ENCODE peak calls at places on chromosome 1, in ten cellular contexts. One of them, this sample, is unnamed.

GRCh38 chr1:31748265-31748859 is 15.8 kb downstream of the ADGRB2 start:
- DNase-seq in iPS DF 6.9: no peak
- DNase-seq in mammary epithelial cell: no peak
- DNase-seq in brain microvascular endothelial cell: no peak
- DNase-seq in SK-N-MC: no peak
- DNase-seq in breast epithelium: no peak
- DNase-seq in HCT116: no peak
- DNase-seq in Panc1: no peak
- DNase-seq in small intestine: no peak
- DNase-seq in CD8-positive, alpha-beta memory T cell: no peak
- DNase-seq in this sample: no peak

GRCh38 chr1:242718967-242719366 is 194.5 kb upstream of the PLD5 start:
- DNase-seq in iPS DF 6.9: no peak
- DNase-seq in mammary epithelial cell: no peak
- DNase-seq in brain microvascular endothelial cell: no peak
- DNase-seq in SK-N-MC: no peak
- DNase-seq in breast epithelium: no peak
- DNase-seq in HCT116: no peak
- DNase-seq in Panc1: no peak
- DNase-seq in small intestine: no peak
- DNase-seq in CD8-positive, alpha-beta memory T cell: no peak
- DNase-seq in this sample: no peak

GRCh38 chr1:235858784-235859183 is 7.9 kb downstream of the LYST start:
- DNase-seq in iPS DF 6.9: no peak
- DNase-seq in mammary epithelial cell: no peak
- DNase-seq in brain microvascular endothelial cell: no peak
- DNase-seq in SK-N-MC: no peak
- DNase-seq in breast epithelium: no peak
- DNase-seq in HCT116: no peak
- DNase-seq in Panc1: no peak
- DNase-seq in small intestine: no peak
- DNase-seq in CD8-positive, alpha-beta memory T cell: no peak
- DNase-seq in this sample: no peak

GRCh38 chr1:42178249-42178648 is 13.7 kb upstream of the GUCA2A start:
- DNase-seq in iPS DF 6.9: no peak
- DNase-seq in mammary epithelial cell: no peak
- DNase-seq in brain microvascular endothelial cell: peak
- DNase-seq in SK-N-MC: no peak
- DNase-seq in breast epithelium: no peak
- DNase-seq in HCT116: no peak
- DNase-seq in Panc1: no peak
- DNase-seq in small intestine: no peak
- DNase-seq in CD8-positive, alpha-beta memory T cell: no peak
- DNase-seq in this sample: no peak

GRCh38 chr1:157113116-157113515 is 13.5 kb upstream of the ETV3L start:
- DNase-seq in iPS DF 6.9: no peak
- DNase-seq in mammary epithelial cell: no peak
- DNase-seq in brain microvascular endothelial cell: no peak
- DNase-seq in SK-N-MC: no peak
- DNase-seq in breast epithelium: peak
- DNase-seq in HCT116: no peak
- DNase-seq in Panc1: no peak
- DNase-seq in small intestine: no peak
- DNase-seq in CD8-positive, alpha-beta memory T cell: no peak
- DNase-seq in this sample: no peak

GRCh38 chr1:109717729-109718128 is 5.7 kb downstream of the GSTM5 start:
- DNase-seq in iPS DF 6.9: no peak
- DNase-seq in mammary epithelial cell: peak
- DNase-seq in brain microvascular endothelial cell: no peak
- DNase-seq in SK-N-MC: no peak
- DNase-seq in breast epithelium: no peak
- DNase-seq in HCT116: no peak
- DNase-seq in Panc1: no peak
- DNase-seq in small intestine: no peak
- DNase-seq in CD8-positive, alpha-beta memory T cell: no peak
- DNase-seq in this sample: peak

GRCh38 chr1:1462318-1462966 is 9.1 kb upstream of the ATAD3B start:
- DNase-seq in iPS DF 6.9: no peak
- DNase-seq in mammary epithelial cell: peak
- DNase-seq in brain microvascular endothelial cell: no peak
- DNase-seq in SK-N-MC: no peak
- DNase-seq in breast epithelium: no peak
- DNase-seq in HCT116: no peak
- DNase-seq in Panc1: no peak
- DNase-seq in small intestine: no peak
- DNase-seq in CD8-positive, alpha-beta memory T cell: peak
- DNase-seq in this sample: no peak

GRCh38 chr1:244967159-244967558 is 102.8 kb upstream of the HNRNPU start:
- DNase-seq in iPS DF 6.9: no peak
- DNase-seq in mammary epithelial cell: no peak
- DNase-seq in brain microvascular endothelial cell: no peak
- DNase-seq in SK-N-MC: no peak
- DNase-seq in breast epithelium: no peak
- DNase-seq in HCT116: no peak
- DNase-seq in Panc1: no peak
- DNase-seq in small intestine: no peak
- DNase-seq in CD8-positive, alpha-beta memory T cell: no peak
- DNase-seq in this sample: no peak

GRCh38 chr1:40385437-40386310 is 12.1 kb downstream of the SMAP2 start:
- DNase-seq in iPS DF 6.9: no peak
- DNase-seq in mammary epithelial cell: no peak
- DNase-seq in brain microvascular endothelial cell: no peak
- DNase-seq in SK-N-MC: no peak
- DNase-seq in breast epithelium: no peak
- DNase-seq in HCT116: no peak
- DNase-seq in Panc1: no peak
- DNase-seq in small intestine: peak
- DNase-seq in CD8-positive, alpha-beta memory T cell: peak
- DNase-seq in this sample: no peak

GRCh38 chr1:40384887-40385286 is 11.4 kb downstream of the SMAP2 start:
- DNase-seq in iPS DF 6.9: no peak
- DNase-seq in mammary epithelial cell: no peak
- DNase-seq in brain microvascular endothelial cell: no peak
- DNase-seq in SK-N-MC: no peak
- DNase-seq in breast epithelium: no peak
- DNase-seq in HCT116: no peak
- DNase-seq in Panc1: no peak
- DNase-seq in small intestine: no peak
- DNase-seq in CD8-positive, alpha-beta memory T cell: no peak
- DNase-seq in this sample: no peak

GRCh38 chr1:40386796-40387195 is 13.3 kb downstream of the SMAP2 start:
- DNase-seq in iPS DF 6.9: no peak
- DNase-seq in mammary epithelial cell: no peak
- DNase-seq in brain microvascular endothelial cell: no peak
- DNase-seq in SK-N-MC: no peak
- DNase-seq in breast epithelium: no peak
- DNase-seq in HCT116: no peak
- DNase-seq in Panc1: no peak
- DNase-seq in small intestine: no peak
- DNase-seq in CD8-positive, alpha-beta memory T cell: no peak
- DNase-seq in this sample: no peak

GRCh38 chr1:40384413-40384762 is 10.9 kb downstream of the SMAP2 start:
- DNase-seq in iPS DF 6.9: no peak
- DNase-seq in mammary epithelial cell: no peak
- DNase-seq in brain microvascular endothelial cell: no peak
- DNase-seq in SK-N-MC: no peak
- DNase-seq in breast epithelium: no peak
- DNase-seq in HCT116: no peak
- DNase-seq in Panc1: no peak
- DNase-seq in small intestine: no peak
- DNase-seq in CD8-positive, alpha-beta memory T cell: no peak
- DNase-seq in this sample: no peak

DNA sequence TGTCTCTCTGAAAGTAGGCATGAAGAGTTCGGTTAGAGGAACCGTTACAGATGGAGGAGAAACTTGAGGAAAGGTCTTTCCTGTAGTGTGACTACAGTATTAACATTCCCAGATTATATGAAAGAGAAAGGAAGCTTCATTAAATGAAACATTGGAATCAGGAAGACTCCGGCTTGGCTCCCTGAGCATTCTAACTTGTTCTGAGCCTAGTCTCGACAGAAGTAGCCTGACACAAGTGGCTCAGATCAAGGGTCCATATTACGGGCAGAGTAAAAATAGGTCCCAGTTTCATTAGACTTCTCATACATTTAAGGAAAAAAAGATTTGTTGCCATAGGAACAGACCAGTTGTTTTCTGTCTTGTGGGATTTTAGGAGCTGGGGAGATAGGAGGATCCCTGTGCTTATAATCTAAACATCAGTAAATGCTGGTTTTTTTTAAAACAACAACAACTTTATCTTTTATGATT is 12.8 kb downstream of the SMAP2 start:
- DNase-seq in iPS DF 6.9: no peak
- DNase-seq in mammary epithelial cell: no peak
- DNase-seq in brain microvascular endothelial cell: no peak
- DNase-seq in SK-N-MC: no peak
- DNase-seq in breast epithelium: no peak
- DNase-seq in HCT116: no peak
- DNase-seq in Panc1: no peak
- DNase-seq in small intestine: no peak
- DNase-seq in CD8-positive, alpha-beta memory T cell: no peak
- DNase-seq in this sample: no peak
- H3K27ac ChIP-seq in iPS DF 6.9: no peak
- H3K27ac ChIP-seq in mammary epithelial cell: no peak
- H3K27ac ChIP-seq in brain microvascular endothelial cell: no peak
- H3K27ac ChIP-seq in SK-N-MC: peak
- H3K27ac ChIP-seq in breast epithelium: peak
- H3K27ac ChIP-seq in HCT116: no peak
- H3K27ac ChIP-seq in Panc1: peak
- H3K27ac ChIP-seq in small intestine: peak
- H3K27ac ChIP-seq in CD8-positive, alpha-beta memory T cell: peak
- H3K27ac ChIP-seq in this sample: no peak

GRCh38 chr1:219190605-219191004 is 16.9 kb downstream of the LYPLAL1 start:
- DNase-seq in iPS DF 6.9: no peak
- DNase-seq in mammary epithelial cell: no peak
- DNase-seq in brain microvascular endothelial cell: no peak
- DNase-seq in SK-N-MC: no peak
- DNase-seq in breast epithelium: no peak
- DNase-seq in HCT116: no peak
- DNase-seq in Panc1: no peak
- DNase-seq in small intestine: no peak
- DNase-seq in CD8-positive, alpha-beta memory T cell: no peak
- DNase-seq in this sample: no peak

GRCh38 chr1:219189021-219189824 is 15.5 kb downstream of the LYPLAL1 start:
- DNase-seq in iPS DF 6.9: no peak
- DNase-seq in mammary epithelial cell: peak
- DNase-seq in brain microvascular endothelial cell: no peak
- DNase-seq in SK-N-MC: no peak
- DNase-seq in breast epithelium: no peak
- DNase-seq in HCT116: no peak
- DNase-seq in Panc1: no peak
- DNase-seq in small intestine: no peak
- DNase-seq in CD8-positive, alpha-beta memory T cell: no peak
- DNase-seq in this sample: no peak

GRCh38 chr1:219188331-219188803 is 14.7 kb downstream of the LYPLAL1 start:
- DNase-seq in iPS DF 6.9: no peak
- DNase-seq in mammary epithelial cell: no peak
- DNase-seq in brain microvascular endothelial cell: no peak
- DNase-seq in SK-N-MC: no peak
- DNase-seq in breast epithelium: no peak
- DNase-seq in HCT116: no peak
- DNase-seq in Panc1: no peak
- DNase-seq in small intestine: peak
- DNase-seq in CD8-positive, alpha-beta memory T cell: no peak
- DNase-seq in this sample: no peak

GRCh38 chr1:219185486-219186117 is 11.9 kb downstream of the LYPLAL1 start:
- DNase-seq in iPS DF 6.9: no peak
- DNase-seq in mammary epithelial cell: peak
- DNase-seq in brain microvascular endothelial cell: no peak
- DNase-seq in SK-N-MC: no peak
- DNase-seq in breast epithelium: no peak
- DNase-seq in HCT116: no peak
- DNase-seq in Panc1: no peak
- DNase-seq in small intestine: no peak
- DNase-seq in CD8-positive, alpha-beta memory T cell: no peak
- DNase-seq in this sample: no peak

DNA sequence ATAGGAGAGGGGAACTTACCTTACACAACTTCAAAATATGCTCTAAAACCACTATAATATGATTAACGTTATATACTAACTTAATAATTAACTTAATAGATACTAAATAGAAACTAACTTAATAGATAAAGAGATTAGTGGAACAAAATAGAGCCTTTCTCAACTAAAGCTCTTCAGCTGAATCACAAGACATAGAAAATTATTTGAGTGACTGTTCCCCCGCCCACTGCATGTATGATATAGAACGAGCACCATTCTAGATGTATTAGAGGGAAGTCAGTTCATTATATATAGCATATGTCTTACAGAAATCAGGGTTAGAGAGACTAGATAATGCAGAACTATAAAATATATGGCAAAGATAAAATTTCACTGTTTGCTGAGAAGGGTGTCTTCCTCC is 16.3 kb downstream of the LYPLAL1 start:
- DNase-seq in iPS DF 6.9: no peak
- DNase-seq in mammary epithelial cell: no peak
- DNase-seq in brain microvascular endothelial cell: no peak
- DNase-seq in SK-N-MC: no peak
- DNase-seq in breast epithelium: no peak
- DNase-seq in HCT116: no peak
- DNase-seq in Panc1: no peak
- DNase-seq in small intestine: no peak
- DNase-seq in CD8-positive, alpha-beta memory T cell: no peak
- DNase-seq in this sample: no peak
- H3K27ac ChIP-seq in iPS DF 6.9: no peak
- H3K27ac ChIP-seq in mammary epithelial cell: no peak
- H3K27ac ChIP-seq in brain microvascular endothelial cell: no peak
- H3K27ac ChIP-seq in SK-N-MC: no peak
- H3K27ac ChIP-seq in breast epithelium: no peak
- H3K27ac ChIP-seq in HCT116: no peak
- H3K27ac ChIP-seq in Panc1: no peak
- H3K27ac ChIP-seq in small intestine: no peak
- H3K27ac ChIP-seq in CD8-positive, alpha-beta memory T cell: no peak
- H3K27ac ChIP-seq in this sample: no peak

GRCh38 chr1:77179632-77180031 is 39.6 kb downstream of the PIGK start:
- DNase-seq in iPS DF 6.9: no peak
- DNase-seq in mammary epithelial cell: no peak
- DNase-seq in brain microvascular endothelial cell: no peak
- DNase-seq in SK-N-MC: no peak
- DNase-seq in breast epithelium: no peak
- DNase-seq in HCT116: no peak
- DNase-seq in Panc1: no peak
- DNase-seq in small intestine: no peak
- DNase-seq in CD8-positive, alpha-beta memory T cell: no peak
- DNase-seq in this sample: no peak

GRCh38 chr1:77170687-77171086 is 48.5 kb downstream of the PIGK start:
- DNase-seq in iPS DF 6.9: no peak
- DNase-seq in mammary epithelial cell: no peak
- DNase-seq in brain microvascular endothelial cell: no peak
- DNase-seq in SK-N-MC: no peak
- DNase-seq in breast epithelium: no peak
- DNase-seq in HCT116: no peak
- DNase-seq in Panc1: no peak
- DNase-seq in small intestine: no peak
- DNase-seq in CD8-positive, alpha-beta memory T cell: no peak
- DNase-seq in this sample: no peak

GRCh38 chr1:77175230-77175844 is 43.9 kb downstream of the PIGK start:
- DNase-seq in iPS DF 6.9: peak
- DNase-seq in mammary epithelial cell: peak
- DNase-seq in brain microvascular endothelial cell: no peak
- DNase-seq in SK-N-MC: no peak
- DNase-seq in breast epithelium: no peak
- DNase-seq in HCT116: peak
- DNase-seq in Panc1: peak
- DNase-seq in small intestine: no peak
- DNase-seq in CD8-positive, alpha-beta memory T cell: no peak
- DNase-seq in this sample: no peak
- H3K27ac ChIP-seq in iPS DF 6.9: no peak
- H3K27ac ChIP-seq in mammary epithelial cell: no peak
- H3K27ac ChIP-seq in brain microvascular endothelial cell: no peak
- H3K27ac ChIP-seq in SK-N-MC: no peak
- H3K27ac ChIP-seq in breast epithelium: no peak
- H3K27ac ChIP-seq in HCT116: no peak
- H3K27ac ChIP-seq in Panc1: no peak
- H3K27ac ChIP-seq in small intestine: no peak
- H3K27ac ChIP-seq in CD8-positive, alpha-beta memory T cell: no peak
- H3K27ac ChIP-seq in this sample: no peak

GRCh38 chr1:75765697-75766355 is 20.2 kb upstream of the RABGGTB start:
- DNase-seq in iPS DF 6.9: no peak
- DNase-seq in mammary epithelial cell: peak
- DNase-seq in brain microvascular endothelial cell: peak
- DNase-seq in SK-N-MC: no peak
- DNase-seq in breast epithelium: no peak
- DNase-seq in HCT116: no peak
- DNase-seq in Panc1: peak
- DNase-seq in small intestine: no peak
- DNase-seq in CD8-positive, alpha-beta memory T cell: no peak
- DNase-seq in this sample: peak
- H3K27ac ChIP-seq in iPS DF 6.9: no peak
- H3K27ac ChIP-seq in mammary epithelial cell: peak
- H3K27ac ChIP-seq in brain microvascular endothelial cell: peak
- H3K27ac ChIP-seq in SK-N-MC: peak
- H3K27ac ChIP-seq in breast epithelium: no peak
- H3K27ac ChIP-seq in HCT116: peak
- H3K27ac ChIP-seq in Panc1: no peak
- H3K27ac ChIP-seq in small intestine: no peak
- H3K27ac ChIP-seq in CD8-positive, alpha-beta memory T cell: no peak
- H3K27ac ChIP-seq in this sample: peak